ENCODE peak calls at places on chromosome 1, in four cellular contexts. V, Q, D and A are unnamed samples.

GRCh38 chr1:230752407-230752806 is 5.2 kb downstream of the CAPN9 start:
- ATAC-seq in V (peak), Q (peak), D (peak), A (no peak)

GRCh38 chr1:97243973-97244560 is 522.5 kb downstream of the PTBP2 start:
- ATAC-seq in V (no peak), Q (peak), D (no peak), A (no peak)

GRCh38 chr1:155195201-155196102 is 12.2 kb downstream of the THBS3 start:
- ATAC-seq in V (no peak), Q (no peak), D (no peak), A (no peak)

GRCh38 chr1:96559707-96560588 is 161.6 kb upstream of the PTBP2 start:
- ATAC-seq in V (peak), Q (peak), D (peak), A (peak)

GRCh38 chr1:43293896-43294760 is 6.7 kb upstream of the TIE1 start:
- ATAC-seq in V (peak), Q (peak), D (no peak), A (peak)

GRCh38 chr1:11331874-11332546 is 59.0 kb downstream of the UBIAD1 start:
- ATAC-seq in V (no peak), Q (no peak), D (no peak), A (no peak)

GRCh38 chr1:244705268-244706234 is 52.6 kb downstream of the DESI2 start:
- ATAC-seq in V (no peak), Q (peak), D (peak), A (no peak)

GRCh38 chr1:78052685-78053433 is 7.1 kb downstream of the GIPC2 start:
- ATAC-seq in V (no peak), Q (no peak), D (no peak), A (no peak)

DNA sequence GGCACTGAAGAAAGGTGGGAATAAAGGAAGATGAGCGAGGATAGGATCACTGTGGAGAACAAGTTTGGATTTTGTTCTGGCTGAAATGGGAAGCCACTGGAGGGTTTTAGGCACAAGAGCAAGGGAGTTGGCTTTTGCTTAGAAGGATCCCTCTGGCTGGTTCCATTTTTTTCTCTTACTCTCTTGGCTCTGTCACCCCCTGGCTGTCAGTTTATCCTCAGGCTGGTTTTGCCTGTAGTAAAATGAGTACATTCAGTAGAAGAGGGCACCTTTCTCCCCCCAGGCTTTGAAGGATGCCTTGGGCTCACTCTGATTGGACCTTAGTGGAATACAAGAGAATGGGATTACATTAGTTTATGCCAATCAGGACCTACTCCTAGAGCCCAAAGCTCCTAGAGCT is 17.1 kb downstream of the CACHD1 start:
- ATAC-seq in V (no peak), Q (no peak), D (no peak), A (no peak)
- H3K27ac ChIP-seq in V (no peak), Q (no peak), D (no peak), A (no peak)

DNA sequence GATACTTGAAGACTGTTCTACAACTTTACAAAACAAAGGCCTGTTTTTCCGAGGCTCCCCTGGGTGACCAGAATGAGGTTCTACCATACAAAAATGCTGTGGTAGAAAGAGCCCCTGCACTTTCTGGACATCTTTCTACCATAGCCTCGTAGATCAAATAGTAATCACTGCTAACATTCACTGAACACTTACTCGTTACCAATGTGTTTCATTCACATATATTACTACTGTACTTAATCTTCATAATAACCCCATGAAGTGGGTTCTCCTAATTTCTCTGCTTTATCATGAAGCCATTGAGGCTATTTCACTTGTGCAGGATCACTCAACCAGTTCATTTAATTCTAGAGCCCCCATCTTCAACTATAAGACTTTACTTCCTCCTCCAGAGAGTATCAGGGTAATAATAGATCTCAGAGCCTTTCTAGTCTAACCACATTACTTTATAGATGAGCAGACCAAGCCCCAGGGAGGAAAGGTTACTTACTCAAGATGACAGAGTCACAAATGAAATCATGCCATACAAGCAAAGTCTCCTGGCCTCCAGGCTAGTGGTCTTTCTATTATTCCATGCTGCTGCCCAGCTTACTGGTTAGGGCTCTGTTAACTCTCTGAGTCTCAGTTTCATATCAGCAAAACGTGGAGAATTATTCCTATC is 46.7 kb upstream of the OSBPL9 start:
- ATAC-seq in V (peak), Q (peak), D (no peak), A (no peak)
- H3K4me3 ChIP-seq in V (peak), Q (no peak), D (no peak), A (no peak)

GRCh38 chr1:236394016-236394481 is at the start of gene EDARADD:
- ATAC-seq in V (no peak), Q (no peak), D (no peak), A (no peak)

GRCh38 chr1:236389253-236389652 is 4.8 kb upstream of the EDARADD start:
- ATAC-seq in V (no peak), Q (no peak), D (no peak), A (no peak)

GRCh38 chr1:236388332-236388731 is 5.8 kb upstream of the EDARADD start:
- ATAC-seq in V (no peak), Q (no peak), D (no peak), A (no peak)

GRCh38 chr1:236392182-236392581 is 1.9 kb upstream of the EDARADD start:
- ATAC-seq in V (no peak), Q (no peak), D (no peak), A (no peak)

DNA sequence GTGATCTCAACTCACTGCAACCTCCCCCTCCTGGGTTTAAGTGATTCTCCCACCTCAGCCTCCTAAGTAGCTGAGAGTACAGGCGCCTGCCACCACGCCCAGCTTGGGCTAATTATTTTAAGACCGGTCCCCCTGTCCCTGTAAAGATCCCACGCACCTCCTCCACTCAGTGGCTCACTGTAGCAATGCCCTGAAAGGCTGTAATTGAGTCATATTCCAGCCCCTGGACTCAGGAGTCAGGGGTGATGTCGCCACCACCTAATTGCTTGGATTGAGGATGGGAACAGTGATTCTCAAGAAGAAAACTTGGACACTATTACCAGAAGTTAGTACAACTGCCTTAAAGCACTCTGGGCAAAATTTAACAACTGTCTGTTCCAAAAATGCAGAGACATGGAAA is 3.1 kb upstream of the EDARADD start:
- ATAC-seq in V (no peak), Q (no peak), D (no peak), A (no peak)
- H3K27ac ChIP-seq in V (no peak), Q (no peak), D (no peak), A (no peak)

GRCh38 chr1:16015491-16015890 is 2.4 kb downstream of the HSPB7 start:
- ATAC-seq in V (no peak), Q (no peak), D (no peak), A (no peak)
- H3K4me3 ChIP-seq in V (no peak), Q (no peak), D (no peak), A (peak)

GRCh38 chr1:205444931-205445652 is 10.8 kb downstream of the BLACAT1 start:
- ATAC-seq in V (no peak), Q (no peak), D (no peak), A (peak)

GRCh38 chr1:205448540-205449253 is 7.1 kb downstream of the BLACAT1 start:
- ATAC-seq in V (no peak), Q (peak), D (peak), A (no peak)

GRCh38 chr1:205447457-205448415 is 8.1 kb downstream of the BLACAT1 start:
- ATAC-seq in V (no peak), Q (no peak), D (no peak), A (no peak)

GRCh38 chr1:205445653-205445955 is 10.2 kb downstream of the BLACAT1 start:
- ATAC-seq in V (no peak), Q (no peak), D (no peak), A (no peak)

GRCh38 chr1:205446828-205447227 is 9.0 kb downstream of the BLACAT1 start:
- ATAC-seq in V (no peak), Q (no peak), D (no peak), A (no peak)
- H3K27ac ChIP-seq in V (no peak), Q (no peak), D (no peak), A (no peak)

GRCh38 chr1:63601061-63601460 is 7.8 kb downstream of the PGM1 start:
- ATAC-seq in V (no peak), Q (no peak), D (no peak), A (no peak)
- H3K4me3 ChIP-seq in V (no peak), Q (no peak), D (no peak), A (no peak)

GRCh38 chr1:205629751-205630150 is 2.1 kb downstream of the ELK4 start:
- ATAC-seq in V (no peak), Q (no peak), D (no peak), A (no peak)

GRCh38 chr1:205630651-205631009 is 1.2 kb downstream of the ELK4 start:
- ATAC-seq in V (no peak), Q (no peak), D (no peak), A (no peak)

GRCh38 chr1:205631010-205631726 is 643 bp downstream of the ELK4 start:
- ATAC-seq in V (peak), Q (peak), D (peak), A (peak)

GRCh38 chr1:205631727-205632373 is at the start of gene ELK4:
- ATAC-seq in V (peak), Q (peak), D (peak), A (peak)

DNA sequence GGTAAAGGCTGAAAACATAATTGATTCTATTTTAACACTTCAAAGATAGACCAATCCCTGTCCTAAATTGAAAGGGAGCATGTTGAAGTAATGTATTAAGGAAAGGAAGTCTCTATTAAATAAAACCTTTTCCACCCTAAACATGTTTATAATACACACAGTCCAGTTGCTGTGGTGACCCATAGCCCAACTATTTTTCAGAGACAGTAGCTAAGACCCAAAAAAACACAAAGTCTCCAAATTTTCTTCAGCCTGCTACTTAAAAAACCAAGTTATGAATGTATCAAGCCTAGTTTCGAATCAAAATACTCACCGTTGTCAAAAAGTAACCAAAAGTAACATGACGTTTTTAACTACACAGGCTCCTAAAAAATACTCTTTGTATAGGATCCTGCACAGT is 1.6 kb downstream of the ELK4 start:
- ATAC-seq in V (no peak), Q (no peak), D (no peak), A (no peak)
- H3K27ac ChIP-seq in V (peak), Q (peak), D (peak), A (peak)

DNA sequence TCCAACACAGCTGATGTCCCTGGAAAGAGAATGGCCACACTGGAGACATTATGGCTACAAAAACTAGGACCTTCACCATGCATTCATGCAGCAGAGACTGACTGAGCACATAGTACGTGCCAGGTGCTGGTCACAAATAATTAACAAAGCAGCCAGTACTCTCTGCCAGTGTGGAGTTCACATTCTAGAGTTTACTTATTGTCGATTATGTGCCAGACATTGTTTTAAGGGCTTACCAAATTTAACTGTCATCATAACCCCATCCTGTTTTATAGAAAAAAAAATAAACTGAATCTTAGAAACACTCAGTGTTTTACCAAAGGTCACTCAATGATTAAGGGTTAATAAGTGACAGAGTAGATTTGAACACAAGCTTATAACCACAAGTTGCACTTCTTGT is 143.3 kb downstream of the RRAGC start:
- ATAC-seq in V (no peak), Q (no peak), D (no peak), A (no peak)
- H3K4me3 ChIP-seq in V (no peak), Q (no peak), D (no peak), A (no peak)